ENCODE peak calls at places on chromosomes 16 and 17, in seven cellular contexts. W is caudate nucleus, U is amniotic stem cell, F is ovary, D is GDM1, V is midbrain, K is omental fat pad. X is an unnamed sample.

GRCh38 chr17:6035801-6036394 is 34.3 kb upstream of the WSCD1 start:
- DNase-seq in U (no peak), F (no peak), D (no peak), K (no peak), W (no peak), V (no peak), X (no peak)

GRCh38 chr17:77692571-77693161 is 265.8 kb upstream of the TNRC6C start:
- DNase-seq in K (no peak), W (no peak), F (no peak), D (no peak), V (no peak), U (no peak), X (no peak)

GRCh38 chr17:28896884-28897768 is at the start of gene FLOT2:
- DNase-seq in K (peak), W (peak), D (peak), F (peak), U (no peak), V (peak), X (peak)

GRCh38 chr17:1493291-1493980 is 950 bp upstream of the MYO1C start:
- DNase-seq in F (no peak), K (no peak), D (no peak), U (no peak), W (no peak), V (no peak), X (no peak)

GRCh38 chr17:64343833-64344637 is 46.6 kb downstream of the PECAM1 start:
- DNase-seq in D (no peak), F (peak), K (no peak), U (peak), W (no peak), V (peak), X (no peak)

GRCh38 chr16:55622930-55623561 is 32.7 kb upstream of the SLC6A2 start:
- DNase-seq in D (no peak), V (no peak), F (no peak), W (no peak), U (no peak), K (no peak), X (no peak)

GRCh38 chr17:50050431-50051032 is 5.4 kb upstream of the ITGA3 start:
- DNase-seq in V (no peak), W (no peak), K (no peak), F (no peak), D (no peak), U (no peak), X (no peak)

GRCh38 chr16:31696968-31697743 is 169.5 kb downstream of the AHSP start:
- DNase-seq in K (no peak), F (no peak), V (no peak), D (peak), U (no peak), W (no peak), X (no peak)

GRCh38 chr17:82723169-82723807 is 6.8 kb downstream of the FN3KRP start:
- DNase-seq in F (no peak), D (no peak), W (no peak), K (no peak), U (no peak), V (no peak), X (no peak)

GRCh38 chr16:47317465-47318240 is 143.2 kb downstream of the ITFG1 start:
- DNase-seq in V (no peak), K (no peak), F (no peak), W (no peak), U (no peak), D (no peak), X (no peak)

GRCh38 chr17:42389902-42390301 is 1.7 kb upstream of the STAT3 start:
- DNase-seq in U (no peak), D (no peak), K (no peak), W (no peak), V (no peak), F (no peak), X (no peak)

GRCh38 chr16:50462793-50463507 is 85.2 kb upstream of the NKD1 start:
- DNase-seq in F (no peak), K (no peak), D (no peak), U (no peak), V (no peak), W (no peak), X (no peak)

GRCh38 chr16:30997887-30998711 is 12.3 kb downstream of the STX1B start:
- DNase-seq in W (no peak), F (no peak), D (no peak), V (no peak), K (peak), U (peak), X (no peak)

GRCh38 chr16:57271867-57272495 is 12.5 kb downstream of the PLLP start:
- DNase-seq in F (no peak), V (no peak), W (no peak), K (no peak), D (no peak), U (no peak), X (no peak)

GRCh38 chr17:44211281-44212265 is 7.9 kb downstream of the UBTF start:
- DNase-seq in D (no peak), F (no peak), W (no peak), K (no peak), U (no peak), V (no peak), X (no peak)

X was measured in thoracic aorta.